ENCODE peak calls at places on chromosomes 2 and 18, in seven cellular contexts. One of them, this sample, is unnamed.

GRCh38 chr2:36919041-36919837 is 47.1 kb downstream of the STRN start:
- DNase-seq in hepatocyte: peak; percentile 8
- DNase-seq in CD4-positive, alpha-beta memory T cell: no peak
- DNase-seq in mesendoderm: peak; percentile 96
- DNase-seq in aorta: no peak
- DNase-seq in spleen: no peak
- DNase-seq in coronary artery: no peak
- DNase-seq in this sample: no peak

GRCh38 chr2:25672500-25673169 is 742 bp downstream of the DTNB start:
- DNase-seq in hepatocyte: peak; percentile 76
- DNase-seq in CD4-positive, alpha-beta memory T cell: peak; percentile 75
- DNase-seq in mesendoderm: peak; percentile 75
- DNase-seq in aorta: peak; percentile 70
- DNase-seq in spleen: peak; percentile 93
- DNase-seq in coronary artery: no peak
- DNase-seq in this sample: peak; percentile 76

GRCh38 chr2:41735006-41735405 is 312.8 kb upstream of the PKDCC start:
- DNase-seq in hepatocyte: no peak
- DNase-seq in CD4-positive, alpha-beta memory T cell: no peak
- DNase-seq in mesendoderm: no peak
- DNase-seq in aorta: no peak
- DNase-seq in spleen: no peak
- DNase-seq in coronary artery: no peak
- DNase-seq in this sample: no peak

GRCh38 chr18:48073231-48073930 is 142.9 kb upstream of the SMAD2 start:
- DNase-seq in hepatocyte: no peak
- DNase-seq in CD4-positive, alpha-beta memory T cell: no peak
- DNase-seq in mesendoderm: no peak
- DNase-seq in aorta: no peak
- DNase-seq in spleen: peak; percentile 72
- DNase-seq in coronary artery: no peak
- DNase-seq in this sample: no peak

GRCh38 chr2:177338177-177338721 is 54.3 kb upstream of the AGPS start:
- DNase-seq in hepatocyte: no peak
- DNase-seq in CD4-positive, alpha-beta memory T cell: no peak
- DNase-seq in mesendoderm: peak; percentile 94
- DNase-seq in aorta: no peak
- DNase-seq in spleen: no peak
- DNase-seq in coronary artery: no peak
- DNase-seq in this sample: no peak

GRCh38 chr2:5074738-5075137 is 617.4 kb upstream of the SOX11 start:
- DNase-seq in hepatocyte: no peak
- DNase-seq in CD4-positive, alpha-beta memory T cell: no peak
- DNase-seq in mesendoderm: peak; percentile 95
- DNase-seq in aorta: no peak
- DNase-seq in spleen: no peak
- DNase-seq in coronary artery: no peak
- DNase-seq in this sample: no peak

GRCh38 chr2:170467568-170468422 is 247.3 kb upstream of the SP5 start:
- DNase-seq in hepatocyte: no peak
- DNase-seq in CD4-positive, alpha-beta memory T cell: no peak
- DNase-seq in mesendoderm: peak; percentile 65
- DNase-seq in aorta: no peak
- DNase-seq in spleen: no peak
- DNase-seq in coronary artery: no peak
- DNase-seq in this sample: no peak

GRCh38 chr2:65345626-65346025 is 86.8 kb downstream of the SPRED2 start:
- DNase-seq in hepatocyte: no peak
- DNase-seq in CD4-positive, alpha-beta memory T cell: no peak
- DNase-seq in mesendoderm: no peak
- DNase-seq in aorta: no peak
- DNase-seq in spleen: no peak
- DNase-seq in coronary artery: no peak
- DNase-seq in this sample: no peak

GRCh38 chr2:3289526-3289925 is 88.1 kb downstream of the EIPR1 start:
- DNase-seq in hepatocyte: no peak
- DNase-seq in CD4-positive, alpha-beta memory T cell: no peak
- DNase-seq in mesendoderm: no peak
- DNase-seq in aorta: no peak
- DNase-seq in spleen: peak; percentile 51
- DNase-seq in coronary artery: no peak
- DNase-seq in this sample: no peak

GRCh38 chr2:235690082-235690808 is 196.4 kb downstream of the AGAP1 start:
- DNase-seq in hepatocyte: peak; percentile 45
- DNase-seq in CD4-positive, alpha-beta memory T cell: no peak
- DNase-seq in mesendoderm: no peak
- DNase-seq in aorta: no peak
- DNase-seq in spleen: no peak
- DNase-seq in coronary artery: no peak
- DNase-seq in this sample: no peak

GRCh38 chr2:8549273-8549922 is 132.5 kb upstream of the ID2 start:
- DNase-seq in hepatocyte: no peak
- DNase-seq in CD4-positive, alpha-beta memory T cell: no peak
- DNase-seq in mesendoderm: no peak
- DNase-seq in aorta: no peak
- DNase-seq in spleen: no peak
- DNase-seq in coronary artery: peak; percentile 62
- DNase-seq in this sample: peak; percentile 17

GRCh38 chr2:109351164-109351756 is 222.3 kb downstream of the SH3RF3 start:
- DNase-seq in hepatocyte: no peak
- DNase-seq in CD4-positive, alpha-beta memory T cell: no peak
- DNase-seq in mesendoderm: no peak
- DNase-seq in aorta: peak; percentile 79
- DNase-seq in spleen: no peak
- DNase-seq in coronary artery: peak; percentile 58
- DNase-seq in this sample: no peak

GRCh38 chr2:5777089-5777488 is 84.9 kb downstream of the SOX11 start:
- DNase-seq in hepatocyte: peak; percentile 53
- DNase-seq in CD4-positive, alpha-beta memory T cell: no peak
- DNase-seq in mesendoderm: peak; percentile 13
- DNase-seq in aorta: no peak
- DNase-seq in spleen: no peak
- DNase-seq in coronary artery: no peak
- DNase-seq in this sample: no peak

GRCh38 chr18:23992119-23992940 is 22.2 kb upstream of the TTC39C start:
- DNase-seq in hepatocyte: no peak
- DNase-seq in CD4-positive, alpha-beta memory T cell: peak; percentile 84
- DNase-seq in mesendoderm: no peak
- DNase-seq in aorta: peak; percentile 54
- DNase-seq in spleen: no peak
- DNase-seq in coronary artery: no peak
- DNase-seq in this sample: peak; percentile 77

GRCh38 chr2:177262137-177262536 is 2.4 kb downstream of the NFE2L2 start:
- DNase-seq in hepatocyte: no peak
- DNase-seq in CD4-positive, alpha-beta memory T cell: no peak
- DNase-seq in mesendoderm: no peak
- DNase-seq in aorta: no peak
- DNase-seq in spleen: no peak
- DNase-seq in coronary artery: no peak
- DNase-seq in this sample: no peak

GRCh38 chr2:133886735-133887675 is 318.7 kb upstream of the NCKAP5 start:
- DNase-seq in hepatocyte: peak; percentile 89
- DNase-seq in CD4-positive, alpha-beta memory T cell: peak; percentile 43
- DNase-seq in mesendoderm: peak; percentile 87
- DNase-seq in aorta: peak; percentile 68
- DNase-seq in spleen: peak; percentile 82
- DNase-seq in coronary artery: no peak
- DNase-seq in this sample: no peak

GRCh38 chr18:6200375-6200774 is 214.3 kb downstream of the L3MBTL4 start:
- DNase-seq in hepatocyte: no peak
- DNase-seq in CD4-positive, alpha-beta memory T cell: no peak
- DNase-seq in mesendoderm: no peak
- DNase-seq in aorta: no peak
- DNase-seq in spleen: no peak
- DNase-seq in coronary artery: no peak
- DNase-seq in this sample: no peak

GRCh38 chr18:79182047-79182713 is 113.0 kb downstream of the ATP9B start:
- DNase-seq in hepatocyte: no peak
- DNase-seq in CD4-positive, alpha-beta memory T cell: no peak
- DNase-seq in mesendoderm: peak; percentile 33
- DNase-seq in aorta: no peak
- DNase-seq in spleen: no peak
- DNase-seq in coronary artery: no peak
- DNase-seq in this sample: no peak

GRCh38 chr2:179265082-179265575 is 497 bp upstream of the SESTD1 start:
- DNase-seq in hepatocyte: no peak
- DNase-seq in CD4-positive, alpha-beta memory T cell: no peak
- DNase-seq in mesendoderm: no peak
- DNase-seq in aorta: no peak
- DNase-seq in spleen: no peak
- DNase-seq in coronary artery: no peak
- DNase-seq in this sample: no peak

GRCh38 chr18:62788111-62788510 is 72.8 kb downstream of the PHLPP1 start:
- DNase-seq in hepatocyte: no peak
- DNase-seq in CD4-positive, alpha-beta memory T cell: no peak
- DNase-seq in mesendoderm: peak; percentile 53
- DNase-seq in aorta: no peak
- DNase-seq in spleen: no peak
- DNase-seq in coronary artery: no peak
- DNase-seq in this sample: no peak

GRCh38 chr18:62786689-62787088 is 71.3 kb downstream of the PHLPP1 start:
- DNase-seq in hepatocyte: no peak
- DNase-seq in CD4-positive, alpha-beta memory T cell: no peak
- DNase-seq in mesendoderm: no peak
- DNase-seq in aorta: no peak
- DNase-seq in spleen: no peak
- DNase-seq in coronary artery: no peak
- DNase-seq in this sample: no peak

GRCh38 chr18:62788891-62789290 is 73.5 kb downstream of the PHLPP1 start:
- DNase-seq in hepatocyte: peak; percentile 26
- DNase-seq in CD4-positive, alpha-beta memory T cell: no peak
- DNase-seq in mesendoderm: peak; percentile 66
- DNase-seq in aorta: no peak
- DNase-seq in spleen: no peak
- DNase-seq in coronary artery: no peak
- DNase-seq in this sample: no peak

GRCh38 chr18:62795813-62796212 is 80.5 kb downstream of the PHLPP1 start:
- DNase-seq in hepatocyte: no peak
- DNase-seq in CD4-positive, alpha-beta memory T cell: no peak
- DNase-seq in mesendoderm: no peak
- DNase-seq in aorta: no peak
- DNase-seq in spleen: no peak
- DNase-seq in coronary artery: no peak
- DNase-seq in this sample: no peak

DNA sequence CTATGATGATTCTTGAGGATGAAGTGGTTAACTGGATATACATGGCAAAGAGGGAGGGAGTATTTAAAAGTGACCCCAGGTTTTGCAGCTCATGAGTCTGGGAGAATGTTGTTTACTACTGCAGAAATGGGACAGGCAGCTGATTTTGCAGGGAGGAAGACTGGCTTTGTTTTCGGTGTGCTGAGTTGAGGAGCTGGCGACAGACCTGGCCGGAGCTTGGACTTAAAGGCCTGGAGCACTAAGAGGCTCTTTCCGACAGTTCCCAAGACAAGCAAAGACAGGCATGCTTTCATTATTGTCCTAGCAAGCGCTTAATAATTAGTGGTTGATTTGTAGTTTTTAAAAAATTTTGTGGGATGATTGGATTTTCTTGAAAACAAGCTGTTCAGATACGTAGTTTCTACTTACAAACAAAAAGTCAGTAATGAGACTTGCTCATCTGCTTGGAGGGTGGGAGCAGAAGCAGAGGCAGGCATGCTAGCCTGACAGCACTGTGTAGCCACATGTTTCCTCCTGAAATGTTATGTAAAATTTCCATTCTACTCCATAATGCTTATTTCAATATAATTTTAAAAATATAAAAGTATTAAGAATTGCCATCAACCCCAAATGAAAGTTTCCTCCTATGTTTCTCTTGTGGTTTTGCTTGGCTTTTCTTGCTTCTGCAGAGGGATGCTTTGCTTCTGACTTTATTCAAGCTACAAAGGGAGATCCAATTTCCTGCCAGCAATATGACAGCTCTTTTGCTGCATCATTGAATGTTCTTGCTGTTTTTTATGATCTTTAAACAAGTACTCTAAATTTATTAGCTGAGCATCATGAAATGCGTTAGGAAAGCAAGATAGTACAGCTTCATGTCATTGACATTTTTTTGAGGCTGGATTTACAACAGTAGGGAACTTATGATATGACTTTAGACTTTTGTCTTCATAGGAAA is 75.8 kb downstream of the PHLPP1 start:
- DNase-seq in hepatocyte: no peak
- DNase-seq in CD4-positive, alpha-beta memory T cell: no peak
- DNase-seq in mesendoderm: no peak
- DNase-seq in aorta: no peak
- DNase-seq in spleen: no peak
- DNase-seq in coronary artery: no peak
- DNase-seq in this sample: no peak
- H3K27ac ChIP-seq in hepatocyte: no peak overlapping the region
- H3K27ac ChIP-seq in CD4-positive, alpha-beta memory T cell: no peak overlapping the region
- H3K27ac ChIP-seq in mesendoderm: peak overlapping the region; percentile 37
- H3K27ac ChIP-seq in aorta: no peak overlapping the region
- H3K27ac ChIP-seq in spleen: no peak overlapping the region
- H3K27ac ChIP-seq in coronary artery: no peak overlapping the region
- H3K27ac ChIP-seq in this sample: no peak overlapping the region

GRCh38 chr18:5142131-5142530 is 54.9 kb downstream of the AKAIN1 start:
- DNase-seq in hepatocyte: no peak
- DNase-seq in CD4-positive, alpha-beta memory T cell: no peak
- DNase-seq in mesendoderm: no peak
- DNase-seq in aorta: no peak
- DNase-seq in spleen: no peak
- DNase-seq in coronary artery: no peak
- DNase-seq in this sample: no peak
- H3K4me3 ChIP-seq in hepatocyte: no peak overlapping the region
- H3K4me3 ChIP-seq in CD4-positive, alpha-beta memory T cell: no peak overlapping the region
- H3K4me3 ChIP-seq in mesendoderm: no peak overlapping the region
- H3K4me3 ChIP-seq in aorta: no peak overlapping the region
- H3K4me3 ChIP-seq in spleen: no peak overlapping the region
- H3K4me3 ChIP-seq in coronary artery: no peak overlapping the region
- H3K4me3 ChIP-seq in this sample: no peak overlapping the region

DNA sequence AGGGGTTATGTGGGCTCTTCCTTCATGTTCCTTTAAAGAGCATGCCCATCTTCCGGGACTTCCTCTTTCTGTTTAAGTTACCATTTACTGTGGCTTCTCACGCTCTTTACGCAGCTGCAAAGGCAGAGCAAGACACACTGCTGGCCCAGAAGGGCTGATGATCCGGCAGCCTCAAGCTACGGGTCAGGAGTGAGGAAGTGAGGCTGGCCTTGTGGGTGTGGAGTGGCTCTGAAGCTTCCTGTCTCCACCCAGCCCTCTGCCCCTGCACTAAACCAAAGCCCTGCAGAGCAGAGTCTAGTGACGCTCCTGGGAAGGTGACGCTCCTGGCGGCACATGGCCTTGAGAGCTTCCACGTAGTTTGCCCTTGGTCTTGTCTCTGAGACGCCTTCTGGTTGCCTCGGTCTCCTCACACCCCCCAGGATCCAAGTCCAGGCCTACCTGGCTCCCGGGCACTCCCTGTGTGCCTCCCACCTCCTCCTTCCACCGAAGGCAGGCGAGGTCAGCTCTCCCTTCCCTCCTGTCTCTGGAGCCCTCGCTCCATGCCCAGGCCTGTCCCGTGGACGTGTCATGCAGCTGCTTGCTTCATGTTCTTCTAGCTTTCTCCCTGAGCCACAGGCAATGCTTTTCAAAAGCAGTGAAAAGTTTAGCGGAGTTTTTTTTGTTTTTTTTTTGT is 50.3 kb downstream of the ARL4C start:
- DNase-seq in hepatocyte: peak; percentile 34
- DNase-seq in CD4-positive, alpha-beta memory T cell: peak; percentile 90
- DNase-seq in mesendoderm: no peak
- DNase-seq in aorta: peak; percentile 91
- DNase-seq in spleen: peak; percentile 95
- DNase-seq in coronary artery: no peak
- DNase-seq in this sample: peak; percentile 92
- H3K27ac ChIP-seq in hepatocyte: peak overlapping the region; percentile 70
- H3K27ac ChIP-seq in CD4-positive, alpha-beta memory T cell: peak overlapping the region; percentile 84
- H3K27ac ChIP-seq in mesendoderm: no peak overlapping the region
- H3K27ac ChIP-seq in aorta: no peak overlapping the region
- H3K27ac ChIP-seq in spleen: peak overlapping the region; percentile 87
- H3K27ac ChIP-seq in coronary artery: no peak overlapping the region
- H3K27ac ChIP-seq in this sample: peak overlapping the region; percentile 83

GRCh38 chr2:113138428-113139322 is 11.3 kb downstream of the IL1RN start:
- DNase-seq in hepatocyte: peak; percentile 87
- DNase-seq in CD4-positive, alpha-beta memory T cell: peak; percentile 72
- DNase-seq in mesendoderm: peak; percentile 76
- DNase-seq in aorta: no peak
- DNase-seq in spleen: no peak
- DNase-seq in coronary artery: peak; percentile 54
- DNase-seq in this sample: no peak
- H3K4me3 ChIP-seq in hepatocyte: no peak overlapping the region
- H3K4me3 ChIP-seq in CD4-positive, alpha-beta memory T cell: peak overlapping the region; percentile 14
- H3K4me3 ChIP-seq in mesendoderm: no peak overlapping the region
- H3K4me3 ChIP-seq in aorta: no peak overlapping the region
- H3K4me3 ChIP-seq in spleen: no peak overlapping the region
- H3K4me3 ChIP-seq in coronary artery: no peak overlapping the region
- H3K4me3 ChIP-seq in this sample: no peak overlapping the region